ENCODE peak calls at places on chromosomes 5 and 9, in seven cellular contexts. One of them, this sample, is unnamed.

GRCh38 chr5:163473613-163474243 is 13.3 kb downstream of the HMMR start:
- DNase-seq in kidney: no peak
- DNase-seq in left ventricle myocardium inferior: no peak
- DNase-seq in neural progenitor cell: no peak
- DNase-seq in OCI-LY7: peak; percentile 21
- DNase-seq in mammary epithelial cell: no peak
- DNase-seq in cardiac muscle cell: no peak
- DNase-seq in this sample: peak; percentile 65

GRCh38 chr5:157312492-157312891 is 46.6 kb downstream of the CYFIP2 start:
- DNase-seq in cardiac muscle cell: peak; percentile 52
- DNase-seq in mammary epithelial cell: peak; percentile 47
- DNase-seq in kidney: no peak
- DNase-seq in neural progenitor cell: peak; percentile 60
- DNase-seq in left ventricle myocardium inferior: no peak
- DNase-seq in OCI-LY7: peak; percentile 72
- DNase-seq in this sample: peak; percentile 73

GRCh38 chr5:60743511-60744314 is 43.7 kb upstream of the DEPDC1B start:
- DNase-seq in kidney: no peak
- DNase-seq in left ventricle myocardium inferior: no peak
- DNase-seq in mammary epithelial cell: no peak
- DNase-seq in neural progenitor cell: no peak
- DNase-seq in cardiac muscle cell: no peak
- DNase-seq in OCI-LY7: no peak
- DNase-seq in this sample: no peak

GRCh38 chr5:163407034-163407652 is 30.3 kb upstream of the CCNG1 start:
- DNase-seq in mammary epithelial cell: peak; percentile 4
- DNase-seq in kidney: no peak
- DNase-seq in OCI-LY7: peak; percentile 3
- DNase-seq in neural progenitor cell: no peak
- DNase-seq in left ventricle myocardium inferior: no peak
- DNase-seq in cardiac muscle cell: peak; percentile 12
- DNase-seq in this sample: peak; percentile 29

GRCh38 chr9:77018058-77019009 is 1.1 kb upstream of the FOXB2 start:
- DNase-seq in kidney: peak; percentile 72
- DNase-seq in mammary epithelial cell: no peak
- DNase-seq in cardiac muscle cell: peak; percentile 53
- DNase-seq in neural progenitor cell: peak; percentile 82
- DNase-seq in OCI-LY7: no peak
- DNase-seq in left ventricle myocardium inferior: no peak
- DNase-seq in this sample: peak; percentile 41

GRCh38 chr5:53403758-53404157 is 76.7 kb upstream of the FST start:
- DNase-seq in left ventricle myocardium inferior: no peak
- DNase-seq in cardiac muscle cell: no peak
- DNase-seq in mammary epithelial cell: no peak
- DNase-seq in kidney: no peak
- DNase-seq in neural progenitor cell: no peak
- DNase-seq in OCI-LY7: no peak
- DNase-seq in this sample: no peak

GRCh38 chr5:168875839-168876238 is 296.7 kb upstream of the PANK3 start:
- DNase-seq in neural progenitor cell: no peak
- DNase-seq in kidney: no peak
- DNase-seq in cardiac muscle cell: peak; percentile 52
- DNase-seq in mammary epithelial cell: no peak
- DNase-seq in OCI-LY7: no peak
- DNase-seq in left ventricle myocardium inferior: no peak
- DNase-seq in this sample: peak; percentile 14

GRCh38 chr5:128645582-128645981 is 107.5 kb upstream of the FBN2 start:
- DNase-seq in OCI-LY7: no peak
- DNase-seq in left ventricle myocardium inferior: no peak
- DNase-seq in kidney: no peak
- DNase-seq in neural progenitor cell: no peak
- DNase-seq in mammary epithelial cell: no peak
- DNase-seq in cardiac muscle cell: no peak
- DNase-seq in this sample: peak; percentile 68

GRCh38 chr9:30796806-30797205 is 1587.6 kb upstream of the ACO1 start:
- DNase-seq in left ventricle myocardium inferior: no peak
- DNase-seq in neural progenitor cell: no peak
- DNase-seq in cardiac muscle cell: no peak
- DNase-seq in mammary epithelial cell: no peak
- DNase-seq in OCI-LY7: no peak
- DNase-seq in kidney: no peak
- DNase-seq in this sample: no peak

GRCh38 chr9:79107911-79108676 is 463.7 kb upstream of the TLE4 start:
- DNase-seq in neural progenitor cell: no peak
- DNase-seq in kidney: no peak
- DNase-seq in left ventricle myocardium inferior: no peak
- DNase-seq in OCI-LY7: no peak
- DNase-seq in cardiac muscle cell: no peak
- DNase-seq in mammary epithelial cell: no peak
- DNase-seq in this sample: peak; percentile 11

GRCh38 chr5:61933787-61934626 is 372.0 kb upstream of the KIF2A start:
- DNase-seq in OCI-LY7: peak; percentile 11
- DNase-seq in neural progenitor cell: peak; percentile 77
- DNase-seq in cardiac muscle cell: peak; percentile 63
- DNase-seq in mammary epithelial cell: peak; percentile 69
- DNase-seq in kidney: no peak
- DNase-seq in left ventricle myocardium inferior: no peak
- DNase-seq in this sample: peak; percentile 79

GRCh38 chr5:173831196-173831914 is 56.8 kb upstream of the CPEB4 start:
- DNase-seq in mammary epithelial cell: no peak
- DNase-seq in OCI-LY7: peak; percentile 50
- DNase-seq in neural progenitor cell: peak; percentile 43
- DNase-seq in left ventricle myocardium inferior: no peak
- DNase-seq in cardiac muscle cell: no peak
- DNase-seq in kidney: no peak
- DNase-seq in this sample: no peak

GRCh38 chr5:98993512-98993911 is 64.7 kb upstream of the CHD1 start:
- DNase-seq in cardiac muscle cell: no peak
- DNase-seq in mammary epithelial cell: no peak
- DNase-seq in OCI-LY7: no peak
- DNase-seq in neural progenitor cell: peak; percentile 21
- DNase-seq in kidney: no peak
- DNase-seq in left ventricle myocardium inferior: no peak
- DNase-seq in this sample: no peak

GRCh38 chr5:155313518-155313917 is 300.0 kb downstream of the KIF4B start:
- DNase-seq in mammary epithelial cell: peak; percentile 74
- DNase-seq in cardiac muscle cell: no peak
- DNase-seq in OCI-LY7: no peak
- DNase-seq in left ventricle myocardium inferior: no peak
- DNase-seq in neural progenitor cell: no peak
- DNase-seq in kidney: no peak
- DNase-seq in this sample: no peak

GRCh38 chr5:80554646-80555045 is 15.4 kb downstream of the ANKRD34B start:
- DNase-seq in neural progenitor cell: no peak
- DNase-seq in OCI-LY7: no peak
- DNase-seq in left ventricle myocardium inferior: no peak
- DNase-seq in mammary epithelial cell: no peak
- DNase-seq in cardiac muscle cell: no peak
- DNase-seq in kidney: no peak
- DNase-seq in this sample: no peak

GRCh38 chr9:86329649-86330048 is 24.6 kb downstream of the TUT7 start:
- DNase-seq in OCI-LY7: no peak
- DNase-seq in left ventricle myocardium inferior: no peak
- DNase-seq in kidney: no peak
- DNase-seq in mammary epithelial cell: peak; percentile 12
- DNase-seq in cardiac muscle cell: no peak
- DNase-seq in neural progenitor cell: no peak
- DNase-seq in this sample: no peak

GRCh38 chr9:86324308-86324707 is 29.9 kb downstream of the TUT7 start:
- DNase-seq in kidney: no peak
- DNase-seq in mammary epithelial cell: no peak
- DNase-seq in left ventricle myocardium inferior: no peak
- DNase-seq in neural progenitor cell: no peak
- DNase-seq in cardiac muscle cell: no peak
- DNase-seq in OCI-LY7: no peak
- DNase-seq in this sample: peak; percentile 85

GRCh38 chr9:86328153-86328552 is 26.1 kb downstream of the TUT7 start:
- DNase-seq in left ventricle myocardium inferior: no peak
- DNase-seq in neural progenitor cell: peak; percentile 54
- DNase-seq in kidney: no peak
- DNase-seq in mammary epithelial cell: no peak
- DNase-seq in OCI-LY7: no peak
- DNase-seq in cardiac muscle cell: no peak
- DNase-seq in this sample: no peak

GRCh38 chr9:86324901-86325300 is 29.3 kb downstream of the TUT7 start:
- DNase-seq in kidney: no peak
- DNase-seq in mammary epithelial cell: no peak
- DNase-seq in left ventricle myocardium inferior: no peak
- DNase-seq in OCI-LY7: no peak
- DNase-seq in cardiac muscle cell: no peak
- DNase-seq in neural progenitor cell: no peak
- DNase-seq in this sample: no peak

GRCh38 chr9:86326536-86326935 is 27.7 kb downstream of the TUT7 start:
- DNase-seq in mammary epithelial cell: no peak
- DNase-seq in OCI-LY7: no peak
- DNase-seq in left ventricle myocardium inferior: no peak
- DNase-seq in cardiac muscle cell: no peak
- DNase-seq in neural progenitor cell: no peak
- DNase-seq in kidney: no peak
- DNase-seq in this sample: no peak
- H3K36me3 ChIP-seq in mammary epithelial cell: peaks cover 45% of the 10 kb centered on the region
- H3K36me3 ChIP-seq in OCI-LY7: peaks cover 91% of the 10 kb centered on the region
- H3K36me3 ChIP-seq in left ventricle myocardium inferior: peaks cover 95% of the 10 kb centered on the region
- H3K36me3 ChIP-seq in cardiac muscle cell: peaks cover 52% of the 10 kb centered on the region
- H3K36me3 ChIP-seq in neural progenitor cell: peaks cover 4% of the 10 kb centered on the region
- H3K36me3 ChIP-seq in kidney: peaks cover 57% of the 10 kb centered on the region
- H3K36me3 ChIP-seq in this sample: peaks cover 92% of the 10 kb centered on the region

GRCh38 chr5:172770374-172770674 is 671 bp downstream of the DUSP1 start:
- DNase-seq in left ventricle myocardium inferior: no peak
- DNase-seq in neural progenitor cell: no peak
- DNase-seq in kidney: no peak
- DNase-seq in OCI-LY7: no peak
- DNase-seq in cardiac muscle cell: no peak
- DNase-seq in mammary epithelial cell: no peak
- DNase-seq in this sample: no peak

GRCh38 chr5:172768098-172768572 is 2.9 kb downstream of the DUSP1 start:
- DNase-seq in kidney: no peak
- DNase-seq in cardiac muscle cell: no peak
- DNase-seq in left ventricle myocardium inferior: no peak
- DNase-seq in mammary epithelial cell: no peak
- DNase-seq in OCI-LY7: no peak
- DNase-seq in neural progenitor cell: no peak
- DNase-seq in this sample: peak; percentile 65

GRCh38 chr5:172769598-172770373 is 1.2 kb downstream of the DUSP1 start:
- DNase-seq in kidney: no peak
- DNase-seq in neural progenitor cell: peak; percentile 30
- DNase-seq in mammary epithelial cell: peak; percentile 12
- DNase-seq in OCI-LY7: peak; percentile 28
- DNase-seq in left ventricle myocardium inferior: no peak
- DNase-seq in cardiac muscle cell: peak; percentile 33
- DNase-seq in this sample: peak; percentile 59

GRCh38 chr5:172769324-172769597 is 1.7 kb downstream of the DUSP1 start:
- DNase-seq in cardiac muscle cell: no peak
- DNase-seq in kidney: no peak
- DNase-seq in neural progenitor cell: no peak
- DNase-seq in mammary epithelial cell: no peak
- DNase-seq in left ventricle myocardium inferior: no peak
- DNase-seq in OCI-LY7: no peak
- DNase-seq in this sample: no peak

GRCh38 chr5:172768573-172769323 is 2.2 kb downstream of the DUSP1 start:
- DNase-seq in cardiac muscle cell: no peak
- DNase-seq in left ventricle myocardium inferior: no peak
- DNase-seq in OCI-LY7: no peak
- DNase-seq in neural progenitor cell: no peak
- DNase-seq in kidney: no peak
- DNase-seq in mammary epithelial cell: peak; percentile 29
- DNase-seq in this sample: peak; percentile 56
- H3K4me1 ChIP-seq in cardiac muscle cell: peaks cover 25% of the 10 kb centered on the region
- H3K4me1 ChIP-seq in left ventricle myocardium inferior: peaks cover 85% of the 10 kb centered on the region
- H3K4me1 ChIP-seq in OCI-LY7: peaks cover 44% of the 10 kb centered on the region
- H3K4me1 ChIP-seq in neural progenitor cell: peaks cover 9% of the 10 kb centered on the region
- H3K4me1 ChIP-seq in kidney: peaks cover 29% of the 10 kb centered on the region
- H3K4me1 ChIP-seq in mammary epithelial cell: peaks cover 63% of the 10 kb centered on the region
- H3K4me1 ChIP-seq in this sample: peaks cover 40% of the 10 kb centered on the region

GRCh38 chr5:87390576-87391199 is 22.0 kb downstream of the CCNH start:
- DNase-seq in OCI-LY7: no peak
- DNase-seq in left ventricle myocardium inferior: no peak
- DNase-seq in mammary epithelial cell: no peak
- DNase-seq in kidney: no peak
- DNase-seq in cardiac muscle cell: no peak
- DNase-seq in neural progenitor cell: no peak
- DNase-seq in this sample: peak; percentile 32

GRCh38 chr5:87394407-87394806 is 18.3 kb downstream of the CCNH start:
- DNase-seq in mammary epithelial cell: peak; percentile 8
- DNase-seq in OCI-LY7: no peak
- DNase-seq in kidney: no peak
- DNase-seq in neural progenitor cell: no peak
- DNase-seq in cardiac muscle cell: no peak
- DNase-seq in left ventricle myocardium inferior: no peak
- DNase-seq in this sample: peak; percentile 73

GRCh38 chr5:87390075-87390474 is 22.7 kb downstream of the CCNH start:
- DNase-seq in OCI-LY7: no peak
- DNase-seq in kidney: no peak
- DNase-seq in cardiac muscle cell: no peak
- DNase-seq in left ventricle myocardium inferior: no peak
- DNase-seq in mammary epithelial cell: no peak
- DNase-seq in neural progenitor cell: no peak
- DNase-seq in this sample: no peak

GRCh38 chr5:87393331-87393730 is 19.4 kb downstream of the CCNH start:
- DNase-seq in kidney: no peak
- DNase-seq in neural progenitor cell: no peak
- DNase-seq in OCI-LY7: no peak
- DNase-seq in cardiac muscle cell: no peak
- DNase-seq in left ventricle myocardium inferior: no peak
- DNase-seq in mammary epithelial cell: peak; percentile 47
- DNase-seq in this sample: peak; percentile 85

DNA sequence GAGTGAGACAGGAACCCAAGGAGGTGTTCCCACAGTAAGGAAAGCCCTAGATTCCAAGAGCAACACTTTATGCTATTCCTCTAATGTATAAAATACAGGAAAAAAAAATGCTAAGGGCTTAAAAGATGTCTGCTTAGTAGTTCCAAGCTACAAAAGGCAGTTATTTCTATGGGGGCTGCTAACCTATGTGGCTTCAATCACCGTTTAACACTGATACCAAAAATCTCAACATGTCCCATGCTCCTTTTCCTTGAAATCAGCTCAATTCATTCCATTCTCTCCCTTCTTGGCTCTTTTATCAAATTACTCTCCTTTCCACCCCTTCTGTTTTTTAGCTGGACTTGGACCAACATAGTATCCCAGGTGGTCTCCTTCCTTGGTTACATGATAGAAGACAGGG is 20.6 kb downstream of the CCNH start:
- DNase-seq in mammary epithelial cell: no peak
- DNase-seq in OCI-LY7: no peak
- DNase-seq in cardiac muscle cell: no peak
- DNase-seq in neural progenitor cell: no peak
- DNase-seq in kidney: no peak
- DNase-seq in left ventricle myocardium inferior: no peak
- DNase-seq in this sample: no peak
- H3K36me3 ChIP-seq in mammary epithelial cell: peaks cover 46% of the 10 kb centered on the region
- H3K36me3 ChIP-seq in OCI-LY7: peaks cover 97% of the 10 kb centered on the region
- H3K36me3 ChIP-seq in cardiac muscle cell: peaks cover 78% of the 10 kb centered on the region
- H3K36me3 ChIP-seq in neural progenitor cell: peaks cover 56% of the 10 kb centered on the region
- H3K36me3 ChIP-seq in kidney: peaks cover 54% of the 10 kb centered on the region
- H3K36me3 ChIP-seq in left ventricle myocardium inferior: peaks cover 93% of the 10 kb centered on the region
- H3K36me3 ChIP-seq in this sample: peaks cover 88% of the 10 kb centered on the region

DNA sequence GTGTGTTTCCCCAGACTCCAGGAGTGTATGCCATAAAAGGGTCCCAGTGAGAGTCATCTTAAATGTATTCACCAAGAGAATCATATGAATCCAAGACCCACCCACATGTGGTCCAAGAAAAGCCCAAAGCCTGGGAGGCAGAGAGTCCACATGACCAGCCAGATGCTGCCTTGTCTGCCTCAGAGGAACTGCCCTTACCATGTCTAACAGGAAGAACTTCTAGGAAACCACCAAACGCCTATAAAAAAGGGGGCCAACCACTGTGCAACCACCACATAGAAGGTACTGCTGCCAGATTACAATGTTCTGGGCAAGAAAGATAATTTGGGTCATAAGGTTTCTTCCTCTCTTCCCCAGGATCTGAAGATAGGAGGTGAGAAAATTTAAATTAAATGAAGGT is 129.8 kb upstream of the SLC24A2 start:
- DNase-seq in cardiac muscle cell: no peak
- DNase-seq in mammary epithelial cell: no peak
- DNase-seq in left ventricle myocardium inferior: no peak
- DNase-seq in OCI-LY7: no peak
- DNase-seq in neural progenitor cell: no peak
- DNase-seq in kidney: no peak
- DNase-seq in this sample: no peak
- H3K4me1 ChIP-seq in cardiac muscle cell: no peaks in the 10 kb centered on the region
- H3K4me1 ChIP-seq in mammary epithelial cell: no peaks in the 10 kb centered on the region
- H3K4me1 ChIP-seq in left ventricle myocardium inferior: no peaks in the 10 kb centered on the region
- H3K4me1 ChIP-seq in OCI-LY7: no peaks in the 10 kb centered on the region
- H3K4me1 ChIP-seq in neural progenitor cell: no peaks in the 10 kb centered on the region
- H3K4me1 ChIP-seq in kidney: no peaks in the 10 kb centered on the region
- H3K4me1 ChIP-seq in this sample: no peaks in the 10 kb centered on the region

This sample was measured in adipocyte.